ENCODE peak calls at places on chromosomes 4 and X, in nine cellular contexts. S, O, G, C, A, B, M, Q and T are unnamed samples.

GRCh38 chrX:116243039-116243438 is 72.5 kb downstream of the AGTR2 start:
- DNase-seq in S (no peak), O (no peak), G (no peak), C (no peak), A (no peak), B (no peak), M (no peak), Q (no peak), T (no peak)

GRCh38 chr4:101346562-101347266 is 612 bp downstream of the PPP3CA start:
- DNase-seq in S (no peak), O (peak), G (peak), C (peak), A (peak), B (peak), M (peak), Q (peak), T (no peak)

GRCh38 chr4:116788723-116789122 is 296.7 kb downstream of the TRAM1L1 start:
- DNase-seq in S (no peak), O (no peak), G (no peak), C (no peak), A (no peak), B (no peak), M (no peak), Q (no peak), T (no peak)

GRCh38 chr4:118348886-118349285 is 3.9 kb downstream of the PRSS12 start:
- DNase-seq in S (no peak), O (no peak), G (no peak), C (no peak), A (no peak), B (no peak), M (no peak), Q (no peak), T (no peak)

GRCh38 chrX:23381099-23381498 is 46.5 kb downstream of the PTCHD1 start:
- DNase-seq in S (no peak), O (no peak), G (no peak), C (no peak), A (no peak), B (no peak), M (no peak), Q (no peak), T (no peak)

GRCh38 chrX:40579880-40580536 is 762 bp upstream of the ATP6AP2 start:
- DNase-seq in S (no peak), O (no peak), G (peak), C (no peak), A (no peak), B (no peak), M (no peak), Q (no peak), T (no peak)

GRCh38 chr4:1285790-1286553 is 3.7 kb upstream of the MAEA start:
- DNase-seq in S (no peak), O (no peak), G (peak), C (no peak), A (no peak), B (peak), M (peak), Q (peak), T (no peak)

GRCh38 chr4:1336079-1336478 is 10.9 kb upstream of the UVSSA start:
- DNase-seq in S (no peak), O (peak), G (peak), C (no peak), A (no peak), B (no peak), M (peak), Q (peak), T (no peak)

GRCh38 chrX:140503714-140504351 is 1.0 kb downstream of the SOX3 start:
- DNase-seq in S (no peak), O (no peak), G (peak), C (peak), A (no peak), B (no peak), M (peak), Q (peak), T (no peak)

GRCh38 chrX:25442501-25442900 is 426.7 kb upstream of the ARX start:
- DNase-seq in S (no peak), O (no peak), G (no peak), C (peak), A (no peak), B (no peak), M (no peak), Q (no peak), T (no peak)

GRCh38 chrX:130523460-130524394 is 121.9 kb downstream of the RBMX2 start:
- DNase-seq in S (no peak), O (no peak), G (peak), C (peak), A (no peak), B (no peak), M (no peak), Q (peak), T (peak)

GRCh38 chr4:113435893-113436292 is 325.6 kb downstream of the CAMK2D start:
- DNase-seq in S (peak), O (no peak), G (peak), C (no peak), A (no peak), B (no peak), M (peak), Q (peak), T (peak)

GRCh38 chr4:100257567-100257966 is 67.3 kb upstream of the DDIT4L start:
- DNase-seq in S (no peak), O (no peak), G (no peak), C (no peak), A (no peak), B (peak), M (no peak), Q (no peak), T (no peak)

GRCh38 chr4:78938474-78938867 is 767 bp downstream of the PAQR3 start:
- DNase-seq in S (no peak), O (no peak), G (no peak), C (no peak), A (no peak), B (no peak), M (no peak), Q (no peak), T (no peak)

GRCh38 chrX:16797358-16797757 is 11.1 kb downstream of the TXLNG start:
- DNase-seq in S (peak), O (peak), G (peak), C (no peak), A (no peak), B (no peak), M (peak), Q (peak), T (no peak)

GRCh38 chrX:77426811-77427210 is 20.4 kb upstream of the FGF16 start:
- DNase-seq in S (no peak), O (no peak), G (peak), C (no peak), A (no peak), B (no peak), M (peak), Q (peak), T (no peak)

GRCh38 chrX:13131511-13132137 is 87.2 kb upstream of the FAM9C start:
- DNase-seq in S (no peak), O (no peak), G (no peak), C (no peak), A (no peak), B (peak), M (no peak), Q (peak), T (no peak)

GRCh38 chrX:21412883-21413282 is 38.7 kb downstream of the CNKSR2 start:
- DNase-seq in S (peak), O (no peak), G (peak), C (no peak), A (no peak), B (no peak), M (peak), Q (no peak), T (no peak)

DNA sequence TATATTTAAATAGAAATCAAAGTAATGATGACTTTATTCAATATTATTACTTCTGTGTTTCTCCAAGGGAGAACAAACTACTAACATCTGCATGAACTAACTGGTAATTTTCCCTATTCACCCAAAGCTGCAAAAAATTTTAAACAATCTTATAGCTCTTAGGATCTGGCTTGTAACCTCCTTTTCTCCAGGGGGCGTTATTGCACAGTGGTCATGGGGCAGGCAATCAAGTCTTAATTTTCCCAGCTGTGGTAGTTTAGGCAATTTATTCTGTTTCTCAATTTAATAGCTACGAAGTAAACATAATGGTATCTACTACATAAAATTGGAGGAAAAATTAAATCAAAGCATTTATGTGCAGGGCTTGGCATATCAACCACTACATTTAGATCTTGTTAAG is 137.5 kb upstream of the GUCY1A1 start:
- DNase-seq in S (peak), O (no peak), G (peak), C (peak), A (no peak), B (peak), M (no peak), Q (peak), T (no peak)
- TF ChIP-seq CTCF in S (peak), O (no peak), G (peak), C (peak), A (no peak), B (peak), M (no peak), Q (peak), T (peak)

GRCh38 chr4:96131186-96131585 is 291.3 kb downstream of the PDHA2 start:
- DNase-seq in S (no peak), O (no peak), G (no peak), C (no peak), A (no peak), B (no peak), M (no peak), Q (peak), T (no peak)
- H3K4me3 ChIP-seq in S (no peak), O (no peak), G (no peak), C (no peak), A (no peak), B (no peak), M (no peak), Q (no peak), T (no peak)

DNA sequence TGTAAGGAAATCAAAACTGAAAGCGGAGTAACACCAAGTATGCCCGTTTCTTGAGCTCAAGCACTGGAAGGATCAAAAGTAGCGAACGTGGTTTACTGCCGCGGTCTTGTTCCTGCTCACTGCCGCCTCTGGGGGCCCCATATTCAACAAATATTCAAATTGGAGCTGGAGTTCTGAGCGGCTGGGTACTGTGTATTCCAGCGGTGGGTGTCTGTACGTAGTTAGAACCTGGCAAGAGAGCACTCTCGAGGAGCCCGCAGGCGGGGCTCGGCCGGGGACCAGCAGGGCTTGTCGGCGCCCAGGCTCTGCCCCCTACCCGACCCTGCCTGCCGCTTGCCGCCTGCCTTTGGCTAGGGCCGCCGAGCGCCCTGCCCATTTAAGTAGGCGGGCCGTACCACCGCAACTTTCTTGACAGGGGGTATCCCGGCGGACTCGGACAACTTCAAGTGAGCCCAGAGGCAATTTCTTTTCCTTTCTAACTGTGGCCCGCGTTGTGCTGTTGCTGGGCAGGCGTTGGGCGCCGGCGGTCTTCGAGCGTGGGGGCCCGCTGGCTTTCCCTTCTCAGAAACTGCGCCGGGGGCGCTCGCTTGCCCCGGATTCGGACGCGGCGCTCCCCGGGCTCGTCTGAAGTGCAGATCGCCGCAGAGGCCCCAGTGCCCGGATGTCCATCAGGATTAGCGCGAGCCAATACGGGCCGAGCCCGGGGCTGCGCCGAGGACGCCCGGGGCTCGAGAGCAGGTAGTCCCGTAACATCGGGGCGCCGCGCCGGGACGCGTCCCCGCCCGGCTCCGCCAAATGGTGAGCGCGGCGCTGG is 71.9 kb downstream of the AFF1 start:
- DNase-seq in S (peak), O (peak), G (peak), C (peak), A (peak), B (peak), M (peak), Q (peak), T (peak)
- TF ChIP-seq CTCF in S (peak), O (peak), G (peak), C (peak), A (no peak), B (peak), M (peak), Q (peak), T (peak)

GRCh38 chr4:145782756-145783155 is 102.8 kb downstream of the C4orf51 start:
- DNase-seq in S (no peak), O (no peak), G (no peak), C (no peak), A (no peak), B (no peak), M (peak), Q (no peak), T (no peak)
- H3K4me3 ChIP-seq in S (no peak), O (no peak), G (no peak), C (no peak), A (no peak), B (no peak), M (no peak), Q (no peak), T (no peak)

GRCh38 chrX:153924149-153924861 is 1.8 kb downstream of the ARHGAP4 start:
- DNase-seq in S (no peak), O (no peak), G (peak), C (peak), A (peak), B (peak), M (peak), Q (peak), T (no peak)
- TF ChIP-seq CTCF in S (peak), O (no peak), G (no peak), C (no peak), A (peak), B (peak), M (no peak), Q (peak), T (peak)

GRCh38 chr4:93829531-93830089 is 1.1 kb downstream of the ATOH1 start:
- DNase-seq in S (no peak), O (no peak), G (peak), C (peak), A (no peak), B (no peak), M (no peak), Q (no peak), T (no peak)
- H3K4me3 ChIP-seq in S (no peak), O (no peak), G (no peak), C (peak), A (no peak), B (no peak), M (no peak), Q (no peak), T (peak)

GRCh38 chrX:11530621-11531020 is 135.1 kb downstream of the ARHGAP6 start:
- DNase-seq in S (no peak), O (no peak), G (peak), C (no peak), A (no peak), B (no peak), M (peak), Q (peak), T (no peak)

GRCh38 chrX:11532291-11533075 is 133.2 kb downstream of the ARHGAP6 start:
- DNase-seq in S (no peak), O (no peak), G (peak), C (no peak), A (no peak), B (no peak), M (peak), Q (peak), T (no peak)

GRCh38 chrX:11533211-11533651 is 132.5 kb downstream of the ARHGAP6 start:
- DNase-seq in S (peak), O (no peak), G (peak), C (peak), A (no peak), B (peak), M (peak), Q (peak), T (peak)

GRCh38 chrX:11528623-11529022 is 137.1 kb downstream of the ARHGAP6 start:
- DNase-seq in S (no peak), O (no peak), G (no peak), C (no peak), A (no peak), B (peak), M (no peak), Q (peak), T (no peak)

DNA sequence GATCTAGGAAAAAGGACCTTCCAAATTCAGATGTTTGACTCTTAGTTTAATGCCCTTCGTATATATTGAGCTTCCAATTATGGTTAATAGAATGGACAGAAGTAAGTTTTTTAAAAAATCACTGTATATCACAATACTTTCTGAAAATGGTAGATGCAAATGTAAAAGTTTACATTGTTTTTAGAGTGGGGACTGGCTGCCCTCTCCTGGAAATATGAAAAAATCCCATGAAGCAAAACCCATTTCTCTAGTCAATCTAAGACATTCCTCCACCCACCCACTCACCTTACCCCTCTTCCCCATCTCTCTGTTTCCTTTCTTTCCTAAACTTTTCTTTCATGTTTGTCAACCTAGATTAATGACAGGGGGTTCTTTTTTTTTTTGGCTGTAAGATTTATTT is 134.5 kb downstream of the ARHGAP6 start:
- DNase-seq in S (peak), O (no peak), G (peak), C (no peak), A (no peak), B (no peak), M (peak), Q (peak), T (no peak)
- TF ChIP-seq CTCF in S (peak), O (peak), G (peak), C (peak), A (no peak), B (peak), M (peak), Q (peak), T (peak)

DNA sequence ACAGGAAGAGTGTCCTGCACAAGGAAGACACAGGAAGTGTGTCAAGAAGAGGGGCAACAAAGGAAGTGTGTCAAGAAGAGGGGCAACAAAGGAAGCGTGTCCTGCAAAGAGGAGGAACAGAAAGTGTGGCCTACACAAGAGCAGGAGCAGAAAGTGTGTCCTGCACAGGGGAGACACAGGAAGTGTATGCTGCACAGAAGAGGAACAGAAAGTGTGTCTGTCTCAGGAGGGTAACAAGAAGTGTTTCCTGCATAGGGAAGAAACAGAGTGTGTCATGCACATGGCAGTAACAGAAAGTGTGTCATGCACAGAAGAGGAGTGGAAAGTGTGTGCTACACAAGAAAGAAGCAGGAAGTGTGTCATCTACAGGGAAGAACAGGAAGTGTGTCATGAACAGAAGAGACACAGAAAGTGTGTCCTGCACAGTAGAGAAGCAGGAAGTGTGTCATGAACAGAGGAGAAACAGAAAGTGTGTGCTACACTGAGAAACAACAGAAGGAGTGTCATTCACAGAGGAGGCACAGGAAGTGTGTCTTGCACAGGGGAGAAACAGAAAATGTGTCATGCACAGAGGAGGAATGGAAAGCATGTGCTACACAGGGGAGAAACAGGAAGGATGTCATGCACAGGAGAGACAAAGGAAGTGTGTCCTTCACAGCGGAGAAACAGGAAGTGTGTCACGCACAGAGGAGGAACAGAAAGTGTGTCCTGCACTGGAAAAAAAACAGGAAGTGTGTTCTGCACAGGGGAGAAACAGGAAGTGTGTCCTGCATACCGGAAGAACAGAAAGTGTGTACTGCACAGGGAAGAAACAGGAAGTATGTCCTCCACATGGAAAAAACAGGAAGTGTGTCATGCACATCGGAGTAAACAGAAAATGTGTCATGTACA is 526.4 kb upstream of the PRKX start:
- DNase-seq in S (no peak), O (no peak), G (no peak), C (no peak), A (no peak), B (no peak), M (no peak), Q (no peak), T (no peak)
- H3K4me3 ChIP-seq in S (no peak), O (no peak), G (no peak), C (no peak), A (no peak), B (no peak), M (no peak), Q (no peak), T (no peak)